ENCODE peak calls at places on chromosomes 12 and 14, in five cellular contexts. Y is MM.1S, I is transverse colon, R is choroid plexus epithelial cell, Z is HFF-Myc. F is an unnamed sample.

GRCh38 chr12:52331039-52331438 is 9.8 kb upstream of the KRT83 start:
- DNase-seq in I (no peak), Y (no peak), Z (no peak), R (no peak), F (no peak)

GRCh38 chr12:19654630-19655384 is 215.5 kb downstream of the AEBP2 start:
- DNase-seq in I (no peak), Z (peak), Y (no peak), R (peak), F (no peak)

GRCh38 chr14:68523326-68523610 is 269.6 kb downstream of the ZFP36L1 start:
- DNase-seq in Y (no peak), I (no peak), Z (no peak), R (no peak), F (no peak)

GRCh38 chr14:100392266-100392850 is 69.2 kb downstream of the SLC25A47 start:
- DNase-seq in Z (no peak), R (peak), I (no peak), Y (no peak), F (no peak)

GRCh38 chr12:57477710-57478681 is 1.7 kb downstream of the ARHGAP9 start:
- DNase-seq in R (peak), Z (no peak), I (no peak), Y (no peak), F (no peak)

GRCh38 chr12:4742421-4742970 is 22.3 kb downstream of the GALNT8 start:
- DNase-seq in I (no peak), R (no peak), Z (no peak), Y (no peak), F (no peak)

GRCh38 chr14:26984318-26985177 is 386.7 kb upstream of the NOVA1 start:
- DNase-seq in I (peak), Z (peak), R (peak), Y (peak), F (peak)

GRCh38 chr12:54134850-54135249 is 53.9 kb downstream of the SMUG1 start:
- DNase-seq in Z (no peak), Y (no peak), I (no peak), R (no peak), F (peak)

GRCh38 chr12:121958521-121959240 is 40.3 kb downstream of the CFAP251 start:
- DNase-seq in Z (no peak), R (peak), I (no peak), Y (no peak), F (no peak)

GRCh38 chr12:7844131-7844530 is 28.6 kb downstream of the SLC2A14 start:
- DNase-seq in R (peak), Y (no peak), I (no peak), Z (no peak), F (no peak)

GRCh38 chr12:46071769-46072624 is 81.6 kb upstream of the SCAF11 start:
- DNase-seq in Z (peak), I (peak), R (peak), Y (peak), F (peak)

GRCh38 chr14:99342204-99342603 is 70.2 kb upstream of the BCL11B start:
- DNase-seq in Y (no peak), R (no peak), Z (no peak), I (no peak), F (no peak)

GRCh38 chr12:116125981-116126566 is 151.4 kb downstream of the MED13L start:
- DNase-seq in Z (no peak), Y (no peak), I (no peak), R (no peak), F (no peak)

GRCh38 chr14:56341766-56342418 is 223.7 kb downstream of the PELI2 start:
- DNase-seq in Y (no peak), I (no peak), R (peak), Z (no peak), F (no peak)

GRCh38 chr14:75399819-75400678 is 27.8 kb upstream of the JDP2 start:
- DNase-seq in I (peak), Z (no peak), R (no peak), Y (no peak), F (peak)

GRCh38 chr12:20403230-20403629 is 34.9 kb downstream of the PDE3A start:
- DNase-seq in I (no peak), Z (no peak), Y (no peak), R (no peak), F (no peak)

GRCh38 chr14:90523544-90523943 is 126.7 kb downstream of the CALM1 start:
- DNase-seq in Z (no peak), I (no peak), Y (no peak), R (peak), F (no peak)

GRCh38 chr12:64528616-64529015 is 76.7 kb downstream of the TBK1 start:
- DNase-seq in Y (no peak), Z (no peak), I (no peak), R (no peak), F (no peak)

GRCh38 chr12:116736962-116737773 is 701 bp downstream of the SPRING1 start:
- DNase-seq in R (no peak), Y (no peak), I (peak), Z (no peak), F (peak)

GRCh38 chr12:55845349-55845748 is 2.6 kb upstream of the MMP19 start:
- DNase-seq in I (no peak), Z (no peak), Y (no peak), R (no peak), F (no peak)

GRCh38 chr12:123983822-123984485 is 10.9 kb downstream of the ZNF664 start:
- DNase-seq in Z (peak), I (peak), R (peak), Y (peak), F (peak)

GRCh38 chr12:14845350-14845750 is 2.0 kb upstream of the ART4 start:
- DNase-seq in Y (peak), R (peak), I (peak), Z (no peak), F (peak)

GRCh38 chr14:81176224-81176623 is 44.5 kb downstream of the GTF2A1 start:
- DNase-seq in R (no peak), I (peak), Y (no peak), Z (no peak), F (no peak)

GRCh38 chr12:112236386-112236785 is 111.0 kb downstream of the TRAFD1 start:
- DNase-seq in Z (no peak), Y (no peak), I (no peak), R (no peak), F (no peak)

GRCh38 chr12:45010051-45010450 is 40.8 kb downstream of the DBX2 start:
- DNase-seq in R (no peak), I (no peak), Y (no peak), Z (peak), F (no peak)

GRCh38 chr12:90627180-90627896 is 327.6 kb downstream of the CCER1 start:
- DNase-seq in R (peak), Z (no peak), I (no peak), Y (no peak), F (no peak)

GRCh38 chr12:111438501-111438900 is 32.8 kb downstream of the SH2B3 start:
- DNase-seq in Z (no peak), Y (no peak), R (peak), I (peak), F (peak)

GRCh38 chr12:55931780-55932545 is 1.0 kb downstream of the DGKA start:
- DNase-seq in R (peak), Y (no peak), I (peak), Z (no peak), F (peak)

GRCh38 chr14:89915114-89915878 is 39.2 kb downstream of the EFCAB11 start:
- DNase-seq in I (peak), Y (peak), Z (peak), R (peak), F (peak)

GRCh38 chr12:104805186-104805585 is 152.9 kb downstream of the SLC41A2 start:
- DNase-seq in Y (no peak), Z (no peak), R (peak), I (no peak), F (no peak)

GRCh38 chr14:30417121-30417520 is 141.8 kb upstream of the G2E3 start:
- DNase-seq in R (peak), I (no peak), Y (no peak), Z (no peak), F (no peak)

GRCh38 chr12:58741226-58741625 is 179.1 kb downstream of the LRIG3 start:
- DNase-seq in Y (no peak), R (no peak), I (no peak), Z (no peak), F (no peak)
- TF ChIP-seq CTCF in Y (peak), R (peak), I (no peak), Z (no peak), F (no peak)

GRCh38 chr12:120170631-120171030 is 23.9 kb downstream of the GCN1 start:
- DNase-seq in Y (no peak), Z (no peak), I (no peak), R (no peak), F (no peak)

GRCh38 chr12:120167529-120168095 is 26.9 kb downstream of the GCN1 start:
- DNase-seq in Z (no peak), R (no peak), Y (no peak), I (no peak), F (no peak)

GRCh38 chr12:120172053-120172452 is 22.5 kb downstream of the GCN1 start:
- DNase-seq in R (no peak), Z (no peak), Y (no peak), I (no peak), F (no peak)

GRCh38 chr12:120168337-120168736 is 26.2 kb downstream of the GCN1 start:
- DNase-seq in I (no peak), Y (no peak), R (no peak), Z (no peak), F (no peak)

GRCh38 chr12:120169946-120170345 is 24.6 kb downstream of the GCN1 start:
- DNase-seq in R (no peak), Y (no peak), I (no peak), Z (no peak), F (no peak)
- TF ChIP-seq CTCF in R (no peak), Y (no peak), I (no peak), Z (no peak), F (no peak)

DNA sequence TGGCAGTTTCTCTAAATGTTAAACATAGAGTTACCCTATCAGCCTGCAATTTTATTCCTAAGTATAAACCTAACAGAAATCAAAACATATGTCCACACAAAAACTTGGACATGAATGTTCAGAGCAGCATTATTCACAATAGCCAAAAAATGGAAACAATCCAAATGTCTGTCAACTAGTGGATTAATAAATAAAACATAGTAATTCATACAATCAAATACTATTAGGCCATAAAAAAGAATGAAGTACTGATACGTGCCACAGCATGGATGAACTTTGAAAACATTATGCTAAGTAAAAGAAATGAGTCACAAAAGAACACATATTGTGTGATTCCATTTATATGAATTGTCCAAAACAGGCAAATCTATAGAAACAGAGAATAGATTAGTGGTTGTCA is 196.4 kb downstream of the NUAK1 start:
- DNase-seq in Y (no peak), I (no peak), Z (no peak), R (no peak), F (no peak)
- TF ChIP-seq CTCF in Y (no peak), I (no peak), Z (no peak), R (no peak), F (no peak)

GRCh38 chr14:54797556-54797955 is 105.1 kb downstream of the GCH1 start:
- DNase-seq in Z (no peak), I (no peak), Y (no peak), R (no peak), F (no peak)
- TF ChIP-seq CTCF in Z (no peak), I (no peak), Y (no peak), R (no peak), F (no peak)

GRCh38 chr14:104293851-104294627 is 155.7 kb downstream of the KIF26A start:
- DNase-seq in Y (no peak), R (peak), Z (no peak), I (peak), F (no peak)
- TF ChIP-seq CTCF in Y (no peak), R (peak), Z (no peak), I (no peak), F (peak)

DNA sequence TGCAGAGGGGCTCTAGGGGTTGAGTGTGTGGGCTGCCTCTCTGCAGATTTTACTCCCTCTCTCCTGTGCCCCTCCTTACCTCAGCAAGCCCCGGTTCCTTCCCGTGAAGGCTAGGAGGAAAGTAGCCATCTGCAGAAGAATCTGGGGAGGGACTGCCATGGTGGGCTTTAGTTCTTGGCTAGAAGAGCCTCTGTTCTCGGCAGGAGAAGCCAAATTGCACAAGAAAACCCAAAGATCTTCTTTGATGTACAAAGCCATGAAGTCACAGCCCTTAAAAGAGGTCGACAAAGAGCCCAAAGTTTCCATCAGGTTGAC is 23.5 kb downstream of the CKAP4 start:
- DNase-seq in R (no peak), Z (no peak), Y (no peak), I (no peak), F (no peak)
- TF ChIP-seq CTCF in R (no peak), Z (no peak), Y (no peak), I (no peak), F (no peak)